ENCODE peak calls at places on chromosomes 11 and 22, in five cellular contexts. S, H, K, P and E are unnamed samples.

GRCh38 chr11:108246309-108246708 is 23.4 kb downstream of the ATM start:
- DNase-seq in H (no peak), K (no peak), S (no peak), P (no peak), E (no peak)

GRCh38 chr11:451738-452137 is 1.7 kb downstream of the PTDSS2 start:
- DNase-seq in K (no peak), P (no peak), H (no peak), S (no peak), E (no peak)

GRCh38 chr11:128261011-128261421 is 326.3 kb downstream of the ETS1 start:
- DNase-seq in S (no peak), P (no peak), H (no peak), K (no peak), E (no peak)

GRCh38 chr11:13721760-13722159 is 53.3 kb downstream of the FAR1 start:
- DNase-seq in P (no peak), H (peak; percentile 13), S (no peak), K (no peak), E (no peak)

GRCh38 chr11:19447150-19447566 is 206.4 kb upstream of the E2F8 start:
- DNase-seq in S (no peak), K (no peak), P (no peak), H (no peak), E (no peak)

GRCh38 chr11:13717331-13717730 is 48.9 kb downstream of the FAR1 start:
- DNase-seq in P (no peak), K (no peak), S (peak; percentile 40), H (peak; percentile 61), E (no peak)

GRCh38 chr11:1338201-1339065 is 29.0 kb upstream of the TOLLIP start:
- DNase-seq in K (no peak), S (no peak), H (no peak), P (no peak), E (no peak)

GRCh38 chr11:12691473-12691872 is 17.3 kb downstream of the TEAD1 start:
- DNase-seq in K (no peak), P (no peak), H (no peak), S (no peak), E (no peak)

DNA sequence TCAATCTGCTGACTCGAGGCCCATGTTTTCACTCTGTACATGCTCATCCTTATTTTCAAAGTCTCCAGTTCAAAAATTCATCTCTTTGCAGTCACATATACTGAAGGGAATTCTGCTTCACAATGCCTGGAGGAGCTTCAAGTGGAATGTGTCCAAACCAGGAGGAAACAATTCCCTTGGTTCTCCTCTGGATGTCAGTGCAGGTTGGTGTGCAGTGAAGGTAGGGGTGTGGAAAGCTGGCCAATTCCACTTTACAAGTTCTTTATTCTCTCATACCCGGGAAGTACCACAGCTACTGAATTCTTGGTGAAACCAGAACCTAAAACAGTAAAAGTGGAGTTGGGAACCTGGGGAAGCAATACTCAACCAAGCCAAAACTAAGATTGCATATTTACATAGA is 57.3 kb downstream of the BDNF start:
- DNase-seq in K (no peak), P (no peak), H (peak; percentile 4), S (no peak), E (no peak)
- TF ChIP-seq CTCF in K (no peak), P (no peak), H (no peak), S (no peak), E (no peak)

GRCh38 chr11:118789501-118790356 is 1.2 kb downstream of the DDX6 start:
- DNase-seq in S (no peak), K (peak; percentile 68), H (peak; percentile 34), P (no peak), E (no peak)
- TF ChIP-seq CTCF in S (no peak), K (peak; percentile 11), H (no peak), P (no peak), E (no peak)

GRCh38 chr11:113562576-113562975 is 87.4 kb upstream of the DRD2 start:
- DNase-seq in H (no peak), K (no peak), S (no peak), P (no peak), E (no peak)

GRCh38 chr11:113567097-113567496 is 91.9 kb upstream of the DRD2 start:
- DNase-seq in K (no peak), P (no peak), H (no peak), S (no peak), E (no peak)

GRCh38 chr11:113562981-113563461 is 87.8 kb upstream of the DRD2 start:
- DNase-seq in S (no peak), K (peak; percentile 34), H (no peak), P (no peak), E (no peak)

GRCh38 chr11:113567867-113568266 is 92.7 kb upstream of the DRD2 start:
- DNase-seq in P (no peak), K (no peak), S (no peak), H (no peak), E (no peak)

DNA sequence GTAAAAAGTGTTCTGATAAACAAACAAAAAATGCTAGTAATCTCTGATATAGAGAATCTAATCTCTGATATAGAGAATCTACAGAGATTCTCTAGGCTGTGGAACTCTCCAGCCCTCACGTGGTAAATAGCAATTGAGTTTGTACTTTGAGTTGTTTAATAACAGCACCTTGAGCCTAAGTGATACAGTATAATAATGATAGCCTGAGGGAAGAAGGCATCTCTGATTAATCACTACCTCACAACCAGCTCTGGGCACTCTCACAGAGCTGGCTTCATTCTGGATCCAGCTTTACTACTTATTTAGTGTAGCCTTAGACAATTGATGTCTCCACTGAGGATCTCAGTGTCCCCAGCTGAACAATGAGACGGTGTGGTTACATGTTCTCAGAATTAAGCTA is 88.6 kb upstream of the DRD2 start:
- DNase-seq in S (no peak), K (no peak), P (no peak), H (no peak), E (no peak)
- TF ChIP-seq CTCF in S (no peak), K (no peak), P (no peak), H (no peak), E (no peak)

GRCh38 chr11:36711104-36711825 is 113.2 kb upstream of the RAG2 start:
- DNase-seq in H (peak; percentile 18), S (no peak), K (no peak), P (no peak), E (no peak)
- TF ChIP-seq CTCF in H (no peak), S (no peak), K (no peak), P (no peak), E (no peak)

GRCh38 chr11:46120361-46120710 is 918 bp downstream of the PHF21A start:
- DNase-seq in P (peak; percentile 42), H (no peak), S (no peak), K (no peak), E (peak; percentile 42)

GRCh38 chr11:46119352-46120216 is 1.7 kb downstream of the PHF21A start:
- DNase-seq in S (peak; percentile 21), H (peak; percentile 70), P (peak; percentile 66), K (peak; percentile 83), E (peak; percentile 80)

GRCh38 chr11:46119053-46119351 is 2.3 kb downstream of the PHF21A start:
- DNase-seq in S (no peak), H (no peak), K (no peak), P (no peak), E (no peak)

GRCh38 chr11:46116007-46116711 is 5.1 kb downstream of the PHF21A start:
- DNase-seq in S (no peak), H (no peak), K (peak; percentile 55), P (no peak), E (no peak)

GRCh38 chr11:46117842-46118241 is 3.4 kb downstream of the PHF21A start:
- DNase-seq in S (no peak), H (no peak), P (no peak), K (peak; percentile 33), E (no peak)
- TF ChIP-seq CTCF in S (no peak), H (peak; percentile 28), P (no peak), K (peak; percentile 35), E (no peak)

DNA sequence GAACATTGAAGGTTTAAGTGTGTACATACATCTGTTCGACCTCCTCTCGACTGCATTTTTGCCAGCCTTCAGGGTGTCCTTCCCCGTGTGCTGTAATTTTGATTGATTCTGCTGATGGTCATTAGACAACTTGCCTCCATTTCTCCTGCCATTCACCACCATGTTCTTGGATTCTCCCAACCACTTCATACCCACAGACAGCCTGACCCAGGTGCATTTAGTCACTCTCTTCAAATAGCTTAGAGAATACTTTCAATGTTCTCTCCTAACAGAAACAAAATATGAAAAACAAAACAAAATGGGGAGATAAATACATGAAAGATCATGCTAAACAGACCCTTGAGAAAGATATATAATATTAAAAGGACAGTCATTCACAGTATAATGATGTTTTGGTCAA is 23.2 kb downstream of the KMT5B start:
- DNase-seq in P (no peak), S (no peak), H (no peak), K (no peak), E (no peak)
- TF ChIP-seq CTCF in P (no peak), S (no peak), H (no peak), K (no peak), E (no peak)

GRCh38 chr22:20194681-20195593 is 44.1 kb upstream of the CCDC188 start:
- DNase-seq in P (no peak), S (no peak), K (no peak), H (no peak), E (peak; percentile 20)
- TF ChIP-seq CTCF in P (no peak), S (no peak), K (no peak), H (no peak), E (no peak)